ENCODE peak calls at places on chromosome 2, in nine cellular contexts. J is heart left ventricle, A is PC-9, P is heart right ventricle, Z is Peyer's patch, O is adrenal gland, N is pancreas, Y is right cardiac atrium, U is cardiac muscle cell. K is an unnamed sample.

GRCh38 chr2:41785623-41786022 is 262.2 kb upstream of the PKDCC start:
- DNase-seq in J (no peak), A (no peak), P (no peak), Z (no peak), O (no peak), N (no peak), Y (no peak), U (no peak), K (no peak)

GRCh38 chr2:9558948-9559381 is 3.3 kb upstream of the ADAM17 start:
- DNase-seq in J (no peak), A (peak; percentile 70), P (no peak), Z (no peak), O (no peak), N (no peak), Y (no peak), U (no peak), K (no peak)

GRCh38 chr2:129761569-129762021 is 217.9 kb upstream of the RAB6C start:
- DNase-seq in J (no peak), A (no peak), P (no peak), Z (no peak), O (no peak), N (no peak), Y (no peak), U (no peak), K (no peak)

GRCh38 chr2:100907832-100908231 is 87.9 kb downstream of the NPAS2 start:
- DNase-seq in J (no peak), A (no peak), P (no peak), Z (no peak), O (no peak), N (no peak), Y (no peak), U (no peak), K (no peak)

GRCh38 chr2:55926974-55927373 is 3.4 kb upstream of the EFEMP1 start:
- DNase-seq in J (no peak), A (no peak), P (no peak), Z (no peak), O (no peak), N (no peak), Y (no peak), U (no peak), K (no peak)

GRCh38 chr2:117179405-117179804 is 635.1 kb upstream of the DDX18 start:
- DNase-seq in J (no peak), A (no peak), P (no peak), Z (no peak), O (no peak), N (no peak), Y (no peak), U (no peak), K (no peak)

GRCh38 chr2:190575263-190575662 is 40.7 kb upstream of the NEMP2 start:
- DNase-seq in J (no peak), A (no peak), P (no peak), Z (no peak), O (no peak), N (no peak), Y (no peak), U (no peak), K (no peak)

GRCh38 chr2:68182902-68183301 is 25.2 kb downstream of the PNO1 start:
- DNase-seq in J (no peak), A (no peak), P (no peak), Z (no peak), O (no peak), N (no peak), Y (no peak), U (no peak), K (no peak)

GRCh38 chr2:207256476-207257207 is 90.9 kb upstream of the KLF7 start:
- DNase-seq in J (no peak), A (no peak), P (no peak), Z (no peak), O (no peak), N (no peak), Y (no peak), U (no peak), K (no peak)

GRCh38 chr2:121450301-121450700 is 80.4 kb upstream of the RNU4ATAC start:
- DNase-seq in J (no peak), A (no peak), P (no peak), Z (no peak), O (no peak), N (no peak), Y (no peak), U (no peak), K (no peak)

GRCh38 chr2:100983684-100984310 is 18.3 kb upstream of the RPL31 start:
- DNase-seq in J (no peak), A (no peak), P (no peak), Z (no peak), O (peak; percentile 35), N (no peak), Y (peak; percentile 67), U (no peak), K (no peak)

GRCh38 chr2:37323176-37323575 is 1.5 kb downstream of the PRKD3 start:
- DNase-seq in J (no peak), A (no peak), P (no peak), Z (no peak), O (no peak), N (no peak), Y (no peak), U (peak; percentile 21), K (peak; percentile 23)

GRCh38 chr2:84958135-84959044 is 12.6 kb upstream of the KCMF1 start:
- DNase-seq in J (no peak), A (peak; percentile 88), P (no peak), Z (peak; percentile 87), O (no peak), N (peak; percentile 81), Y (no peak), U (peak; percentile 91), K (peak; percentile 86)

GRCh38 chr2:51201295-51201694 is 169.4 kb upstream of the NRXN1 start:
- DNase-seq in J (no peak), A (no peak), P (no peak), Z (no peak), O (no peak), N (no peak), Y (no peak), U (no peak), K (no peak)

GRCh38 chr2:38415761-38416291 is 38.8 kb upstream of the ATL2 start:
- DNase-seq in J (no peak), A (no peak), P (no peak), Z (no peak), O (no peak), N (no peak), Y (no peak), U (no peak), K (no peak)

GRCh38 chr2:88342749-88343148 is 109.7 kb downstream of the FOXI3 start:
- DNase-seq in J (no peak), A (no peak), P (no peak), Z (no peak), O (no peak), N (no peak), Y (no peak), U (no peak), K (no peak)

GRCh38 chr2:232488721-232489300 is 1.2 kb upstream of the ECEL1 start:
- DNase-seq in J (no peak), A (no peak), P (no peak), Z (no peak), O (no peak), N (no peak), Y (no peak), U (no peak), K (no peak)

GRCh38 chr2:191432121-191432520 is 186.9 kb downstream of the MYO1B start:
- DNase-seq in J (no peak), A (no peak), P (no peak), Z (no peak), O (no peak), N (no peak), Y (no peak), U (no peak), K (no peak)

GRCh38 chr2:119011162-119011909 is 69.3 kb downstream of the MARCO start:
- DNase-seq in J (peak; percentile 40), A (peak; percentile 51), P (peak; percentile 65), Z (peak; percentile 41), O (peak; percentile 61), N (peak; percentile 26), Y (peak; percentile 82), U (peak; percentile 84), K (peak; percentile 17)

GRCh38 chr2:216539791-216540241 is 41.2 kb downstream of the RPL37A start:
- DNase-seq in J (peak; percentile 66), A (peak; percentile 85), P (peak; percentile 73), Z (peak; percentile 68), O (peak; percentile 77), N (peak; percentile 90), Y (peak; percentile 79), U (no peak), K (no peak)
- H3K27ac ChIP-seq in J (peak overlapping the region; percentile 87), A (peak overlapping the region; percentile 60), P (peak overlapping the region; percentile 26), Z (peak overlapping the region; percentile 55), O (no peak overlapping the region), N (peak overlapping the region; percentile 55), Y (peak overlapping the region; percentile 93), U (no peak overlapping the region), K (no peak overlapping the region)

DNA sequence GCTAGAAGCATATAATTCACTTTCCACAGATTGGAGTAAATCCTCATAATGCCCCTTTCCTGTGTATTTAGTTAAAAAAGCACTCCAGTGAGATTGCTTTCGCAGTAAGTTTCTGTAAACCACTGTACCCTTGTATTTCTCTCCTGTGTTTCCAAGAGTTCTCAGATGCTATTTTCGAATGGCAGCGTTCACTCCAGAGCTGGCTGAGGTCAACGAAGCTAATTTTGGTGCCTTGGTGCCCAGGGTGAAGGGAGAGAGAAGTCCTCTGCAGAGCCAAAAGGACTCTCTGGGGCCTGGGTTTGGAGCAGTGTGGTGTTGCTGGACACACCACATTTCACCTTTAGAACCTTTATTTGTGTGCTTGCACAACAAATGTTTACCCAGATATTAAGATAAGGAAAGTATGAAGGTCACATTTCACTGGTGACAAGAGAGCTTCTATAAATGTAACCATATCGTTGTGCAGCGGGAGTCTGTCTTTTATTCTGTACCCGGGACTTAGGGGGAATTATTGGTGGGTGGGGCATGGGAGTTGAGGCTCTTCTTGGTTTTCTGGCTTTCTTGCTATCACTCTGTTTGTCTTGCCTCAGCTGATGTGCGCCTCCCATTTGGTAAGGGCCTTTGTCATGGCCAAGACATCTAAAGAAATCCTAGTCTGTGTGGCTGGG is 9.9 kb downstream of the EPAS1 start:
- DNase-seq in J (peak; percentile 50), A (peak; percentile 25), P (no peak), Z (no peak), O (no peak), N (no peak), Y (no peak), U (peak; percentile 25), K (no peak)
- H3K4me1 ChIP-seq in J (peaks cover 98% of the 10 kb centered on the region), A (peaks cover 98% of the 10 kb centered on the region), P (peaks cover 100% of the 10 kb centered on the region), Z (peaks cover 12% of the 10 kb centered on the region), O (peaks cover 44% of the 10 kb centered on the region), N (peaks cover 89% of the 10 kb centered on the region), Y (peaks cover 40% of the 10 kb centered on the region), U (peaks cover 13% of the 10 kb centered on the region), K (no peaks in the 10 kb centered on the region)

GRCh38 chr2:216551669-216552068 is 53.0 kb downstream of the RPL37A start:
- DNase-seq in J (no peak), A (no peak), P (no peak), Z (no peak), O (no peak), N (no peak), Y (no peak), U (no peak), K (no peak)
- H3K4me3 ChIP-seq in J (no peak overlapping the region), A (no peak overlapping the region), P (no peak overlapping the region), Z (no peak overlapping the region), O (no peak overlapping the region), N (no peak overlapping the region), Y (no peak overlapping the region), U (no peak overlapping the region), K (no peak overlapping the region)

DNA sequence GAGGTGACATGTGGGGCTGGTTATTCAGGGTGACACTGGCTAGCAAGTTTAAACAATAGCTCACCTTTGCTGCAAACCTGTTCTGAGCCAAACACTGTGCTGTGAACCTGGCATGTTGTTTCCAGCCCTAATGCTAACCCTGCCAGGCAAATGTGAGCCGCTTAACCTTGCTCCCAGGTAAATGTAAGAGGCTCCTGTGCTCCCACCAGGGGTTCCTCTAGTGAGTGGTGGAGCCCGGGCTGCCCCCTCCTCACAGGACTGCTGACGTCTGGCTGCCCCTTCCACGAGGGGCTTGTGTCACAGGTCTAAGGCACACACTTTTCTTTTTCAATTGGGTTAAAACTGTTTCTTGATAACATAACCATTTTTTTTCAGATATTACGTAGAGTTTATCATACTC is 223.7 kb downstream of the DCDC2C start:
- DNase-seq in J (no peak), A (no peak), P (no peak), Z (no peak), O (no peak), N (no peak), Y (no peak), U (no peak), K (no peak)
- H3K27ac ChIP-seq in J (no peak overlapping the region), A (no peak overlapping the region), P (no peak overlapping the region), Z (no peak overlapping the region), O (no peak overlapping the region), N (no peak overlapping the region), Y (no peak overlapping the region), U (no peak overlapping the region), K (no peak overlapping the region)